ENCODE peak calls at places on chromosomes 11 and 22, in eight cellular contexts. V is midbrain; B is stimulated activated CD4-positive, alpha-beta T cell treated with anti-CD3 and anti-CD28 coated beads, Interleukin-4, amount 100 ng/mL, for 1 hour; R is CD4-positive, alpha-beta memory T cell; K is CD8-positive, alpha-beta T cell; N is Peyer's patch; L is fibroblast of the aortic adventitia; C is GM20000. E is an unnamed sample.

GRCh38 chr11:72740060-72740424 is 12.2 kb downstream of the ARAP1 start:
- DNase-seq in R (no peak), K (no peak), C (no peak), L (no peak), B (no peak), N (no peak), V (no peak), E (no peak)

GRCh38 chr22:37169947-37170688 is 17.9 kb downstream of the C1QTNF6 start:
- DNase-seq in B (no peak), L (no peak), V (no peak), C (no peak), N (peak), K (no peak), R (no peak), E (no peak)

GRCh38 chr11:43554148-43554473 is 126.4 kb upstream of the HSD17B12 start:
- DNase-seq in B (no peak), K (no peak), C (no peak), L (no peak), R (no peak), N (no peak), V (no peak), E (no peak)

GRCh38 chr22:23380230-23380573 is 199.9 kb downstream of the IGLL1 start:
- DNase-seq in L (no peak), B (no peak), K (no peak), V (no peak), C (no peak), N (no peak), R (no peak), E (no peak)

GRCh38 chr11:39732002-39732401 is 1727.5 kb downstream of the LRRC4C start:
- DNase-seq in C (no peak), N (no peak), V (no peak), K (no peak), L (no peak), R (no peak), B (no peak), E (no peak)

GRCh38 chr11:123653997-123654565 is 343 bp downstream of the SCN3B start:
- DNase-seq in N (peak), K (peak), R (no peak), C (peak), L (peak), V (no peak), B (peak), E (no peak)

GRCh38 chr11:62546244-62546936 is at the start of gene AHNAK:
- DNase-seq in B (peak), R (peak), N (peak), K (peak), L (peak), V (peak), C (peak), E (peak)

GRCh38 chr11:111426615-111427014 is 47.5 kb upstream of the POU2AF1 start:
- DNase-seq in L (no peak), V (no peak), B (no peak), K (no peak), R (no peak), N (no peak), C (no peak), E (no peak)

GRCh38 chr22:46068176-46068907 is 82.0 kb upstream of the PPARA start:
- DNase-seq in C (no peak), N (no peak), B (no peak), R (no peak), V (no peak), K (no peak), L (peak), E (no peak)

GRCh38 chr22:42856179-42856864 is 751 bp downstream of the ARFGAP3 start:
- DNase-seq in C (no peak), N (peak), B (peak), R (no peak), K (peak), L (peak), V (peak), E (peak)

GRCh38 chr22:24727218-24727851 is 47.2 kb downstream of the PIWIL3 start:
- DNase-seq in V (no peak), C (no peak), R (no peak), L (peak), N (peak), B (no peak), K (no peak), E (no peak)

GRCh38 chr22:33922268-33922667 is 2.0 kb upstream of the LARGE1 start:
- DNase-seq in N (peak), L (peak), V (peak), K (no peak), R (no peak), B (peak), C (no peak), E (no peak)

GRCh38 chr11:126160345-126161145 is 50.9 kb downstream of the RPUSD4 start:
- DNase-seq in V (no peak), C (no peak), N (no peak), B (no peak), R (no peak), K (no peak), L (no peak), E (no peak)

GRCh38 chr11:96306600-96306932 is 36.4 kb downstream of the MAML2 start:
- DNase-seq in C (no peak), B (no peak), L (no peak), K (no peak), N (no peak), V (no peak), R (no peak), E (no peak)

GRCh38 chr11:44811841-44812448 is 85.2 kb downstream of the TSPAN18 start:
- DNase-seq in B (no peak), V (no peak), K (no peak), N (no peak), R (no peak), C (no peak), L (no peak), E (no peak)

GRCh38 chr11:62654297-62654696 is 1.2 kb upstream of the INTS5 start:
- DNase-seq in K (no peak), L (no peak), C (no peak), V (no peak), B (no peak), R (no peak), N (no peak), E (no peak)

GRCh38 chr11:120239713-120240640 is at the start of gene POU2F3:
- DNase-seq in N (no peak), R (no peak), B (no peak), K (no peak), C (peak), L (no peak), V (no peak), E (no peak)

GRCh38 chr11:128694618-128695481 is 978 bp downstream of the FLI1 start:
- DNase-seq in K (peak), L (peak), N (peak), C (peak), B (peak), R (peak), V (no peak), E (no peak)

E was measured in activated T-helper 2 cell treated with anti-CD3 and anti-CD28 coated beads, Interferon-gamma antibody, Interleukin-2, Interleukin-4, amounts not matched to agents 10 μg/mL and 5 μg/mL and 100 μg/mL, durations not matched to agents 14 hours and 24 hours and 36 hours.